ENCODE peak calls at places on chromosomes 11 and 22, in five cellular contexts. G is K562, B is GM12891, A is SK-N-SH, F is HepG2. P is an unnamed sample.

GRCh38 chr22:44088976-44089570 is 65.0 kb downstream of the PARVB start:
- DNase-seq in A (no peak), F (no peak), B (no peak), G (no peak), P (no peak)

GRCh38 chr11:119618208-119618909 is 110.6 kb downstream of the NECTIN1 start:
- DNase-seq in G (no peak), B (no peak), F (peak), A (no peak), P (no peak)

GRCh38 chr11:129224538-129224937 is 32.4 kb upstream of the ARHGAP32 start:
- DNase-seq in F (no peak), G (no peak), A (no peak), B (no peak), P (no peak)

GRCh38 chr11:126011220-126011619 is 51.4 kb downstream of the CDON start:
- DNase-seq in G (no peak), A (peak), B (no peak), F (no peak), P (no peak)

GRCh38 chr11:11916981-11917399 is 75.2 kb downstream of the USP47 start:
- DNase-seq in G (no peak), A (no peak), F (peak), B (no peak), P (no peak)

GRCh38 chr11:33021937-33022336 is 6.3 kb downstream of the DEPDC7 start:
- DNase-seq in F (no peak), G (no peak), B (no peak), A (no peak), P (no peak)

GRCh38 chr11:19849107-19849789 is 136.6 kb downstream of the NAV2 start:
- DNase-seq in A (no peak), G (no peak), F (no peak), B (no peak), P (no peak)

GRCh38 chr11:129937592-129938238 is 42.3 kb upstream of the NFRKB start:
- DNase-seq in A (no peak), F (no peak), B (no peak), G (no peak), P (no peak)

GRCh38 chr11:126604461-126604860 is 249.0 kb downstream of the ST3GAL4 start:
- DNase-seq in B (no peak), F (no peak), G (no peak), A (no peak), P (no peak)

GRCh38 chr22:40451230-40451629 is 80.8 kb downstream of the SGSM3 start:
- DNase-seq in B (no peak), F (no peak), A (no peak), G (no peak), P (no peak)

GRCh38 chr11:3102641-3102921 is 45.4 kb upstream of the CARS1 start:
- DNase-seq in F (no peak), G (no peak), A (no peak), B (no peak), P (no peak)

GRCh38 chr22:30763815-30764686 is 69.4 kb downstream of the OSBP2 start:
- DNase-seq in G (peak), A (peak), B (peak), F (peak), P (no peak)
- TF ChIP-seq POLR2AphosphoS5 in G (no peak), A (no peak), B (no peak), F (no peak), P (no peak)

DNA sequence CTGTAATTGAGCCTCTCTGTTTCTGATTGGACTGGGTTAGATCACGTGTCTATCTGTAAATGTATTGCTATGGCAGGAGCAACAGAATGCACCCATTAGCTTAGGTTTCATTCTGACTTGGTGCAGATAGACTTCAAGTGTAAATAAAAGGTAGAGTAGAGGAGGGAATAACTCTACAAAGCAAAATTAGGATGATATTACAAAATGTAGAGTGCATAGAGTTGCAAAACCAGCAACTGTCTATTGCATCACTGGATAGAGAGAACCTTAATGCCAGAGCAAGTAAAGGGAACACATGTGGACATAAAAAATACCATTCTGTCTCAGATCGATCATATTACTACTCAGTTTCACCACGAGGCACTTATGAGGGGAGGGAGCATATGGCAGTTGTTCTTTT is 22.0 kb upstream of the CAT start:
- DNase-seq in F (no peak), G (no peak), A (no peak), B (no peak), P (no peak)
- TF ChIP-seq TAF1 in F (no peak), G (no peak), A (no peak), B (no peak), P (no peak)

DNA sequence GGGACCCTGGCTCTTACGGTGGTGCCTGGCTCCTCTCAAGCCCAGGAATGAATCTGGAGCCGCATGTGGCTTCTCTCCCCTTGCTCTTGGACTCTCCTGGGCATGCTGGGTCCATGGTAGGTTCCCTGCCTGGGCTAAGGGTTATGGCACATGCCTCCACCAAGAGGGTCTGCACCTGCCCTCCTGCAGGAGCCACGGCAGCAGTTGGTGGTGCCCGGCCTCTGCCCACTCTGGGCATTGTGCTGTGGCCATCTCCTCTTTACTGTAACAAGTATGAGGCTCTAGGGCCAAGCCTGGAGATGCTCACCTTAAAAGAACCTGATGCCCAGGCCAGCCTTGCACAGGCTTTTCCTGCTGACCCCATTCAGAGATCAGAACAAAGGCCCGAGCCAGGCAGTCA is 104.0 kb upstream of the PITPNB start:
- DNase-seq in B (no peak), G (no peak), A (no peak), F (no peak), P (no peak)
- TF ChIP-seq POLR2AphosphoS5 in B (no peak), G (no peak), A (no peak), F (no peak), P (no peak)

GRCh38 chr11:69879734-69880005 is 60.5 kb upstream of the FGF3 start:
- DNase-seq in G (no peak), A (peak), B (no peak), F (no peak), P (no peak)

GRCh38 chr11:69880803-69881445 is 61.7 kb upstream of the FGF3 start:
- DNase-seq in G (no peak), F (no peak), B (no peak), A (no peak), P (no peak)

GRCh38 chr11:69878144-69878883 is 59.1 kb upstream of the FGF3 start:
- DNase-seq in B (no peak), F (no peak), A (peak), G (no peak), P (no peak)

GRCh38 chr11:69880041-69880802 is 61.0 kb upstream of the FGF3 start:
- DNase-seq in A (no peak), F (no peak), G (no peak), B (no peak), P (no peak)

DNA sequence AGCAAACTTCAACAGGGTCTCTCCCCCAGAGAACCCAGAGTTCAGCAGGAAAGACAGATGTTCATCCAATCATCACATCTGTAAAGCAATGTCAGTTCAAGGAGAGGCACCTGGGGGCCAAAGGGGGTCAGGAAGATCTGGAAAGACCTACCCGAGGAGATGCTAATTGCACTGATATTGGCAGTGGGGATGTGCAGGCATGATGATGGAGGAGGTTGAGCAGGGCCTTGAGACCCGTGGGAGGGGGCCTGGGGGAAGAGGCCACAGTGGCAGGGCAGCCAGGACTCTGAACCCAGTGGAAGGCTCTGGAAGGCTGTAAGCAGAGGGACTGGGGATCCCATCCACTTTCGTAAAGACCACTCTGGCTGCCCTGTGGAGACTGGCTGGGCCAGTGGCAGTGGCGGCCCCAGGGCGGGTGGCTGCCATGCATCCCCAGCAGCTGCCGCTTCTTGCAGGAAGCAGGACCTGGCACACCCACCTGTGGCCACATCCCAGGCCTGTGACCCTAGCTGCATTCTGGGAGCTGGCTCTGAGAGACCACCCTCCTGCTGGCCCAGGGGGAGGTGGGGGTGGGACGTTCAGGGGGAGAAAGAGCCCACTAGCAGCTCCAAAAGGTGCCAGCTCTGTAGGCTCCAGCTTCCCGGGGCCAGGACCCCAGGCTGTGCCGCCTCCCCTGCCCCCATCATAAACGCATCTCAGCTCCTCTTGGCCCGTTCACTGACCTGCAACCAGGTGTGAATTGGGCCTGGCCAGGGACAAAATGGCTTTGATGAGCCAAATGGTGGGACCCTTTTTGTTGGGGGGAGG is 59.9 kb upstream of the FGF3 start:
- DNase-seq in F (no peak), B (no peak), A (peak), G (no peak), P (no peak)
- TF ChIP-seq TAF1 in F (no peak), B (no peak), A (no peak), G (no peak), P (no peak)

GRCh38 chr11:65491163-65491465 is 7.7 kb upstream of the MALAT1 start:
- DNase-seq in A (no peak), G (no peak), F (no peak), B (no peak), P (no peak)

GRCh38 chr11:65487467-65488272 is 11.2 kb upstream of the MALAT1 start:
- DNase-seq in A (peak), F (peak), G (peak), B (no peak), P (no peak)

GRCh38 chr11:65489706-65490310 is 9.0 kb upstream of the MALAT1 start:
- DNase-seq in A (no peak), G (no peak), F (peak), B (no peak), P (no peak)

GRCh38 chr11:65488273-65489058 is 10.4 kb upstream of the MALAT1 start:
- DNase-seq in B (no peak), F (no peak), A (no peak), G (no peak), P (no peak)

DNA sequence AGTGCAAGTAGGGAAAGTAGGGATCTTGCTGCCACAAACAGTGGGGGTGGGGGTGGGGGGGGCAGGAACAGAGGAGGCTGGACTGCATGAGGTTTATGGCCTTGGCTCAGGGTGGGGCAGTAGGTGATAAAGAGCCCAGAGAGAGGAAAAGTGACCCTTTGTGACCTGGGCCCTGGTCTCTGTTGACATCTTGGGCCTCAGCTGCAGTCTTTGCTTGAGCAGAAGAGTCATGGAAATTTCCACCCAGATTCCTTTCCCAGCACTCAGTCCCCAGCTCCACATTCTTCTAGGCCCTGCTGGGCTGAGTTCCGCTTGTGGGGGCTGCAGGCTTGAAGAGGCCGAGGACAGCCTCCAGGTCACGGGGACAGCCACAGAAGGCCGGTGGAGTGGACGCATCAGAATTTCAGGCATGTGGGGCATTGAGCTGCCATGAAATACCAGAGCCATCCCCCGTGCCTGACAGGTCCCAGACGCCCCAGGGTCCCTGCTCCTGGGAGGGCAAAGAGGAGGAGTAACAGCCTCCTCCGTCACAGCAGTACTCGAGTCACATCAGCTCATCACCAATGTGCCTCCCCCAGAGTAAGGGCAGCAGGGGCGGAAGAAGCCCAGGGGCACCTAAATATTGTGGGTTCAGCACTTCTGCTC is 9.7 kb upstream of the MALAT1 start:
- DNase-seq in G (no peak), F (peak), A (no peak), B (no peak), P (no peak)
- TF ChIP-seq POLR2AphosphoS5 in G (no peak), F (peak), A (no peak), B (no peak), P (no peak)

GRCh38 chr22:26766510-26767350 is 109.3 kb downstream of the MIAT start:
- DNase-seq in B (no peak), A (no peak), G (no peak), F (no peak), P (no peak)

GRCh38 chr22:26769663-26770062 is 112.3 kb downstream of the MIAT start:
- DNase-seq in G (no peak), B (no peak), F (no peak), A (no peak), P (no peak)

GRCh38 chr22:26770624-26771023 is 113.2 kb downstream of the MIAT start:
- DNase-seq in F (no peak), B (no peak), A (no peak), G (no peak), P (no peak)

GRCh38 chr22:26768986-26769385 is 111.6 kb downstream of the MIAT start:
- DNase-seq in B (no peak), F (no peak), G (no peak), A (no peak), P (no peak)

DNA sequence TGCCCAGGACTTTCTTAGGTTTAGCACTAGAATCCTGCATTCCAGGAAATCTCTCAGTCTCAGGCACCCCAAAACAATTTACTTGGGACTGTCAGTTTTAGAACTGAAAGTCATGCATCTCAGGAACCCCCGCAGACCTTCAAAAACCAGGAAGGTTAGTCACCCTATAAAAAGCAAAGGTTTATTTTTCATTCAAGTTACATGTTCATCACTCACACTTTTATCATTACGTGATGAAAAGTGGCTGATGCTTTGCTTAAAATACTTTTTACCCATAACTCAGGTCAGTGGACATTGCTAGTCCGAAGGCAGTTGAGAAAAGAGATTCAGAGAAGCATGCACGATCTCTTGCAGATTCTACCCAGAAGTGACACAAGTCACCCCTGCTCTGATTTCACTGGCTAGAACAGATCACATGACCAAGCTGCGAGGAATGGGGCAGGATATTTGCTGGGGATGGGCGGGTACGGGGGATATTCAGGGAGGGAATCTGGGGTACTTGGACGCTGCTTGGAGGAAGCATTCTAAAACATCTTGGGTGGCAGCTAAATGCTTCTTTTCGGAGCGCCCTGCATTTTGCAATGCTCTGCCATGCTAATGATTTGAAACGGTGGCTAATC is 110.1 kb downstream of the MIAT start:
- DNase-seq in G (no peak), B (no peak), A (no peak), F (no peak), P (no peak)
- TF ChIP-seq TAF1 in G (no peak), B (no peak), A (no peak), F (no peak), P (no peak)

GRCh38 chr11:35040221-35040942 is 98.6 kb upstream of the CD44 start:
- DNase-seq in B (no peak), A (no peak), G (no peak), F (no peak), P (no peak)
- TF ChIP-seq POLR2AphosphoS5 in B (no peak), A (no peak), G (no peak), F (no peak), P (peak)

GRCh38 chr11:70593446-70593983 is 195.2 kb downstream of the CTTN start:
- DNase-seq in G (no peak), F (no peak), B (no peak), A (no peak), P (no peak)
- TF ChIP-seq TAF1 in G (no peak), F (no peak), B (no peak), A (no peak), P (no peak)